ENCODE peak calls at places on chromosomes 11 and 22, in eight cellular contexts. G is NCI-H510A treated with DMSO at 0.1 percent for 48 hours; C is stimulated activated CD4-positive, alpha-beta T cell treated with anti-CD3 and anti-CD28 coated beads, Interleukin-2, amount 100 ng/mL, for 24 hours; B is activated T-helper 1 cell treated with anti-CD3 and anti-CD28 coated beads, Interleukin-2, amount 50 U/mL, for 16 hours; X is activated CD4-positive, alpha-beta T cell treated with anti-CD3 and anti-CD28 coated beads, Interleukin-2, amount 50 U/mL, for 1 hour; F is chondrocyte; S is CD4-positive, CD25-positive, alpha-beta regulatory T cell; Q is activated gamma-delta T cell treated with anti-CD3 and anti-CD28 coated beads, Interleukin-2, amount 50 U/mL, for 16 hours. L is an unnamed sample.

GRCh38 chr11:19905280-19905853 is 192.7 kb downstream of the NAV2 start:
- DNase-seq in X (no peak), B (no peak), Q (no peak), S (no peak), G (peak), C (no peak), F (no peak), L (no peak)

GRCh38 chr22:35484651-35485372 is 55.8 kb upstream of the RASD2 start:
- DNase-seq in B (no peak), Q (no peak), X (no peak), F (peak), C (no peak), G (no peak), S (no peak), L (no peak)

GRCh38 chr11:64357904-64358535 is 942 bp upstream of the RPS6KA4 start:
- DNase-seq in S (peak), F (no peak), C (peak), B (no peak), X (no peak), Q (no peak), G (no peak), L (peak)

GRCh38 chr22:31715157-31715778 is 34.7 kb downstream of the PRR14L start:
- DNase-seq in Q (no peak), C (no peak), X (no peak), S (no peak), G (no peak), B (no peak), F (no peak), L (no peak)

GRCh38 chr11:102279641-102280170 is 37.6 kb upstream of the BIRC3 start:
- DNase-seq in S (peak), Q (no peak), F (no peak), X (no peak), B (no peak), C (no peak), G (peak), L (no peak)

GRCh38 chr11:44634401-44635281 is 69.2 kb downstream of the CD82 start:
- DNase-seq in S (no peak), Q (no peak), B (no peak), G (no peak), F (peak), C (no peak), X (no peak), L (peak)

GRCh38 chr11:115290479-115291390 is 213.5 kb downstream of the CADM1 start:
- DNase-seq in C (no peak), B (no peak), S (no peak), Q (no peak), X (no peak), F (no peak), G (peak), L (no peak)

GRCh38 chr11:83361831-83362230 is 75.7 kb upstream of the CCDC90B start:
- DNase-seq in G (no peak), C (no peak), B (no peak), S (no peak), Q (no peak), F (no peak), X (no peak), L (no peak)

GRCh38 chr11:10623797-10624761 is 55.6 kb upstream of the LYVE1 start:
- DNase-seq in Q (no peak), C (peak), F (no peak), B (no peak), G (peak), X (no peak), S (no peak), L (no peak)

GRCh38 chr11:121886005-121886739 is 229.8 kb downstream of the BLID start:
- DNase-seq in F (no peak), G (no peak), C (no peak), X (no peak), S (no peak), B (no peak), Q (no peak), L (no peak)

GRCh38 chr11:46640034-46640788 is 22.9 kb downstream of the ATG13 start:
- DNase-seq in C (no peak), F (no peak), X (no peak), G (no peak), S (no peak), B (no peak), Q (no peak), L (no peak)

GRCh38 chr11:113304916-113305315 is 9.5 kb upstream of the TTC12 start:
- DNase-seq in C (no peak), G (no peak), B (no peak), F (no peak), Q (no peak), S (no peak), X (no peak), L (no peak)

GRCh38 chr11:7605544-7605943 is 67.8 kb downstream of the CYB5R2 start:
- DNase-seq in B (no peak), F (no peak), Q (no peak), S (no peak), C (no peak), G (no peak), X (no peak), L (no peak)

GRCh38 chr22:43829904-43830851 is 18.1 kb upstream of the EFCAB6 start:
- DNase-seq in Q (no peak), F (peak), X (no peak), C (no peak), S (no peak), G (no peak), B (no peak), L (no peak)

GRCh38 chr11:86069408-86070086 is 663 bp upstream of the PICALM start:
- DNase-seq in X (no peak), Q (no peak), G (peak), C (no peak), S (no peak), F (no peak), B (no peak), L (no peak)

GRCh38 chr22:39739338-39740027 is 154.1 kb downstream of the ENTHD1 start:
- DNase-seq in S (peak), G (no peak), C (no peak), X (no peak), B (no peak), Q (no peak), F (no peak), L (no peak)

GRCh38 chr11:78050964-78051831 is 12.5 kb upstream of the THRSP start:
- DNase-seq in G (no peak), C (no peak), B (no peak), F (no peak), S (no peak), Q (no peak), X (no peak), L (no peak)

GRCh38 chr11:19954899-19955298 is 205.4 kb downstream of the DBX1 start:
- DNase-seq in F (no peak), G (no peak), X (no peak), B (no peak), Q (no peak), C (no peak), S (no peak), L (no peak)

GRCh38 chr11:45272701-45273100 is 13.4 kb downstream of the SYT13 start:
- DNase-seq in C (no peak), X (no peak), G (no peak), Q (no peak), F (no peak), S (no peak), B (no peak), L (no peak)

GRCh38 chr11:45176996-45177395 is 30.6 kb downstream of the PRDM11 start:
- DNase-seq in F (no peak), X (no peak), B (no peak), S (no peak), Q (no peak), C (no peak), G (no peak), L (no peak)

GRCh38 chr11:123286761-123287160 is 91.7 kb upstream of the CLMP start:
- DNase-seq in C (no peak), G (no peak), F (no peak), X (no peak), B (no peak), Q (no peak), S (no peak), L (no peak)

GRCh38 chr22:30733081-30733680 is 38.5 kb downstream of the OSBP2 start:
- DNase-seq in F (no peak), G (no peak), S (no peak), Q (no peak), B (no peak), X (no peak), C (no peak), L (no peak)

GRCh38 chr11:1204381-1205101 is 18.3 kb upstream of the MUC5B start:
- DNase-seq in X (no peak), B (no peak), G (no peak), S (no peak), Q (no peak), C (no peak), F (peak), L (no peak)

GRCh38 chr11:5123802-5124521 is 14.2 kb downstream of the OR52A5 start:
- DNase-seq in B (no peak), F (no peak), X (peak), S (peak), Q (peak), G (peak), C (peak), L (peak)

GRCh38 chr11:65132988-65133700 is 1.2 kb downstream of the SYVN1 start:
- DNase-seq in B (no peak), G (peak), C (peak), S (peak), F (peak), X (peak), Q (no peak), L (peak)

GRCh38 chr11:6681949-6682348 is 1.2 kb downstream of the MRPL17 start:
- DNase-seq in S (no peak), X (no peak), B (no peak), F (no peak), C (no peak), Q (no peak), G (no peak), L (no peak)

GRCh38 chr22:29352778-29353177 is 35.6 kb downstream of the AP1B1 start:
- DNase-seq in F (no peak), B (no peak), G (no peak), C (no peak), Q (no peak), X (no peak), S (no peak), L (no peak)

GRCh38 chr22:49921508-49922278 is 3.3 kb downstream of the CRELD2 start:
- DNase-seq in Q (no peak), S (no peak), F (peak), C (no peak), B (no peak), X (no peak), G (no peak), L (no peak)

GRCh38 chr11:134261626-134262488 is 8.5 kb downstream of the ACAD8 start:
- DNase-seq in C (peak), B (no peak), Q (no peak), X (peak), F (no peak), G (no peak), S (peak), L (peak)

GRCh38 chr11:19766206-19766605 is 53.6 kb downstream of the NAV2 start:
- DNase-seq in X (no peak), F (no peak), C (no peak), B (no peak), G (no peak), S (no peak), Q (no peak), L (no peak)

GRCh38 chr22:27045103-27045940 is 387.9 kb downstream of the MIAT start:
- DNase-seq in G (peak), Q (no peak), B (no peak), F (no peak), S (no peak), C (no peak), X (no peak), L (no peak)

GRCh38 chr11:57964660-57965059 is 59.0 kb upstream of the OR9Q1 start:
- DNase-seq in F (no peak), Q (no peak), X (no peak), B (no peak), S (no peak), G (no peak), C (no peak), L (no peak)

GRCh38 chr11:15935370-15935769 is 421.0 kb downstream of the SOX6 start:
- DNase-seq in X (no peak), F (no peak), B (no peak), C (no peak), G (no peak), S (no peak), Q (no peak), L (no peak)

GRCh38 chr11:117570701-117571100 is 226.3 kb downstream of the DSCAML1 start:
- DNase-seq in G (peak), B (no peak), X (no peak), S (no peak), C (no peak), F (peak), Q (no peak), L (no peak)

GRCh38 chr11:62918531-62918930 is 2.6 kb downstream of the CHRM1 start:
- DNase-seq in C (no peak), G (no peak), X (no peak), F (no peak), B (no peak), S (no peak), Q (no peak), L (no peak)

L was measured in activated CD8-positive, alpha-beta T cell treated with anti-CD3 and anti-CD28 coated beads, Interleukin-2, amount 10 ng/mL, durations not matched to agents 7 days and 5 days.